ENCODE peak calls at places on chromosomes 16 and 17, in seven cellular contexts. One of them, this sample, is unnamed.
A peak's percentile ranks its signal among the peaks of the same experiment; 100 is the strongest.

GRCh38 chr17:78075545-78075944 is 53.0 kb downstream of the TMC6 start:
- DNase-seq in adrenal gland: no peak
- DNase-seq in A549: no peak
- DNase-seq in ovary: no peak
- DNase-seq in right lobe of liver: no peak
- DNase-seq in spleen: no peak
- DNase-seq in tibial nerve: no peak
- DNase-seq in this sample: no peak

GRCh38 chr16:52251495-52251894 is 295.4 kb downstream of the TOX3 start:
- DNase-seq in adrenal gland: no peak
- DNase-seq in A549: no peak
- DNase-seq in ovary: no peak
- DNase-seq in right lobe of liver: no peak
- DNase-seq in spleen: no peak
- DNase-seq in tibial nerve: no peak
- DNase-seq in this sample: no peak

GRCh38 chr17:61324540-61324868 is 75.1 kb upstream of the TBX2 start:
- DNase-seq in adrenal gland: peak; percentile 50
- DNase-seq in A549: peak; percentile 55
- DNase-seq in ovary: no peak
- DNase-seq in right lobe of liver: no peak
- DNase-seq in spleen: no peak
- DNase-seq in tibial nerve: no peak
- DNase-seq in this sample: no peak

GRCh38 chr16:2869502-2870064 is 11.6 kb upstream of the PRSS22 start:
- DNase-seq in adrenal gland: no peak
- DNase-seq in A549: no peak
- DNase-seq in ovary: no peak
- DNase-seq in right lobe of liver: no peak
- DNase-seq in spleen: peak; percentile 3
- DNase-seq in tibial nerve: no peak
- DNase-seq in this sample: no peak

GRCh38 chr17:78839173-78839761 is 1.3 kb downstream of the USP36 start:
- DNase-seq in adrenal gland: no peak
- DNase-seq in A549: no peak
- DNase-seq in ovary: no peak
- DNase-seq in right lobe of liver: no peak
- DNase-seq in spleen: no peak
- DNase-seq in tibial nerve: no peak
- DNase-seq in this sample: no peak

GRCh38 chr17:32564325-32564724 is 77.5 kb downstream of the CDK5R1 start:
- DNase-seq in adrenal gland: no peak
- DNase-seq in A549: no peak
- DNase-seq in ovary: no peak
- DNase-seq in right lobe of liver: no peak
- DNase-seq in spleen: no peak
- DNase-seq in tibial nerve: no peak
- DNase-seq in this sample: no peak

GRCh38 chr16:81718637-81719036 is 60.5 kb upstream of the PLCG2 start:
- DNase-seq in adrenal gland: no peak
- DNase-seq in A549: no peak
- DNase-seq in ovary: no peak
- DNase-seq in right lobe of liver: no peak
- DNase-seq in spleen: peak; percentile 66
- DNase-seq in tibial nerve: no peak
- DNase-seq in this sample: no peak

GRCh38 chr16:50653056-50653455 is 28.1 kb downstream of the SNX20 start:
- DNase-seq in adrenal gland: no peak
- DNase-seq in A549: no peak
- DNase-seq in ovary: no peak
- DNase-seq in right lobe of liver: no peak
- DNase-seq in spleen: no peak
- DNase-seq in tibial nerve: no peak
- DNase-seq in this sample: no peak

GRCh38 chr17:43734376-43734775 is 24.2 kb downstream of the SOST start:
- DNase-seq in adrenal gland: peak; percentile 59
- DNase-seq in A549: no peak
- DNase-seq in ovary: no peak
- DNase-seq in right lobe of liver: no peak
- DNase-seq in spleen: no peak
- DNase-seq in tibial nerve: no peak
- DNase-seq in this sample: no peak

GRCh38 chr17:4488989-4489595 is 9.6 kb upstream of the SPNS2 start:
- DNase-seq in adrenal gland: peak; percentile 67
- DNase-seq in A549: no peak
- DNase-seq in ovary: no peak
- DNase-seq in right lobe of liver: no peak
- DNase-seq in spleen: no peak
- DNase-seq in tibial nerve: no peak
- DNase-seq in this sample: no peak

GRCh38 chr16:22941970-22942501 is 128.1 kb downstream of the HS3ST2 start:
- DNase-seq in adrenal gland: no peak
- DNase-seq in A549: no peak
- DNase-seq in ovary: no peak
- DNase-seq in right lobe of liver: no peak
- DNase-seq in spleen: no peak
- DNase-seq in tibial nerve: no peak
- DNase-seq in this sample: no peak

GRCh38 chr17:16258916-16259315 is 41.9 kb downstream of the PIGL start:
- DNase-seq in adrenal gland: no peak
- DNase-seq in A549: no peak
- DNase-seq in ovary: no peak
- DNase-seq in right lobe of liver: no peak
- DNase-seq in spleen: no peak
- DNase-seq in tibial nerve: no peak
- DNase-seq in this sample: no peak

GRCh38 chr17:57869599-57870282 is 19.9 kb upstream of the MRPS23 start:
- DNase-seq in adrenal gland: peak; percentile 60
- DNase-seq in A549: peak; percentile 62
- DNase-seq in ovary: no peak
- DNase-seq in right lobe of liver: no peak
- DNase-seq in spleen: no peak
- DNase-seq in tibial nerve: no peak
- DNase-seq in this sample: no peak

GRCh38 chr17:76547183-76547641 is 7.4 kb downstream of the PRCD start:
- DNase-seq in adrenal gland: peak; percentile 64
- DNase-seq in A549: peak; percentile 74
- DNase-seq in ovary: peak; percentile 62
- DNase-seq in right lobe of liver: no peak
- DNase-seq in spleen: peak; percentile 80
- DNase-seq in tibial nerve: no peak
- DNase-seq in this sample: peak; percentile 57

GRCh38 chr16:1899641-1900451 is 18.4 kb downstream of the HS3ST6 start:
- DNase-seq in adrenal gland: no peak
- DNase-seq in A549: no peak
- DNase-seq in ovary: no peak
- DNase-seq in right lobe of liver: no peak
- DNase-seq in spleen: no peak
- DNase-seq in tibial nerve: no peak
- DNase-seq in this sample: no peak

GRCh38 chr16:19766554-19766884 is 48.4 kb downstream of the IQCK start:
- DNase-seq in adrenal gland: no peak
- DNase-seq in A549: no peak
- DNase-seq in ovary: no peak
- DNase-seq in right lobe of liver: no peak
- DNase-seq in spleen: no peak
- DNase-seq in tibial nerve: no peak
- DNase-seq in this sample: no peak

GRCh38 chr17:28865946-28866752 is 11.3 kb downstream of the ERAL1 start:
- DNase-seq in adrenal gland: no peak
- DNase-seq in A549: no peak
- DNase-seq in ovary: no peak
- DNase-seq in right lobe of liver: no peak
- DNase-seq in spleen: no peak
- DNase-seq in tibial nerve: no peak
- DNase-seq in this sample: peak; percentile 82

GRCh38 chr17:80455328-80455710 is 21.1 kb downstream of the NPTX1 start:
- DNase-seq in adrenal gland: peak; percentile 78
- DNase-seq in A549: no peak
- DNase-seq in ovary: no peak
- DNase-seq in right lobe of liver: no peak
- DNase-seq in spleen: no peak
- DNase-seq in tibial nerve: peak; percentile 26
- DNase-seq in this sample: peak; percentile 84

GRCh38 chr17:19260958-19261357 is 23.8 kb downstream of the EPN2 start:
- DNase-seq in adrenal gland: no peak
- DNase-seq in A549: peak; percentile 50
- DNase-seq in ovary: no peak
- DNase-seq in right lobe of liver: no peak
- DNase-seq in spleen: peak; percentile 20
- DNase-seq in tibial nerve: no peak
- DNase-seq in this sample: peak; percentile 55

GRCh38 chr16:12881182-12881581 is 20.2 kb upstream of the SHISA9 start:
- DNase-seq in adrenal gland: no peak
- DNase-seq in A549: peak; percentile 27
- DNase-seq in ovary: no peak
- DNase-seq in right lobe of liver: no peak
- DNase-seq in spleen: no peak
- DNase-seq in tibial nerve: no peak
- DNase-seq in this sample: no peak

GRCh38 chr17:1649116-1649843 is 386 bp downstream of the RILP start:
- DNase-seq in adrenal gland: peak; percentile 92
- DNase-seq in A549: peak; percentile 82
- DNase-seq in ovary: peak; percentile 92
- DNase-seq in right lobe of liver: no peak
- DNase-seq in spleen: peak; percentile 97
- DNase-seq in tibial nerve: peak; percentile 80
- DNase-seq in this sample: peak; percentile 93

GRCh38 chr16:22191966-22192260 is 14.2 kb upstream of the EEF2K start:
- DNase-seq in adrenal gland: peak; percentile 42
- DNase-seq in A549: no peak
- DNase-seq in ovary: peak; percentile 52
- DNase-seq in right lobe of liver: no peak
- DNase-seq in spleen: no peak
- DNase-seq in tibial nerve: no peak
- DNase-seq in this sample: peak; percentile 76

GRCh38 chr16:26727801-26728200 is 338.9 kb upstream of the C16orf82 start:
- DNase-seq in adrenal gland: no peak
- DNase-seq in A549: no peak
- DNase-seq in ovary: no peak
- DNase-seq in right lobe of liver: no peak
- DNase-seq in spleen: no peak
- DNase-seq in tibial nerve: no peak
- DNase-seq in this sample: no peak

DNA sequence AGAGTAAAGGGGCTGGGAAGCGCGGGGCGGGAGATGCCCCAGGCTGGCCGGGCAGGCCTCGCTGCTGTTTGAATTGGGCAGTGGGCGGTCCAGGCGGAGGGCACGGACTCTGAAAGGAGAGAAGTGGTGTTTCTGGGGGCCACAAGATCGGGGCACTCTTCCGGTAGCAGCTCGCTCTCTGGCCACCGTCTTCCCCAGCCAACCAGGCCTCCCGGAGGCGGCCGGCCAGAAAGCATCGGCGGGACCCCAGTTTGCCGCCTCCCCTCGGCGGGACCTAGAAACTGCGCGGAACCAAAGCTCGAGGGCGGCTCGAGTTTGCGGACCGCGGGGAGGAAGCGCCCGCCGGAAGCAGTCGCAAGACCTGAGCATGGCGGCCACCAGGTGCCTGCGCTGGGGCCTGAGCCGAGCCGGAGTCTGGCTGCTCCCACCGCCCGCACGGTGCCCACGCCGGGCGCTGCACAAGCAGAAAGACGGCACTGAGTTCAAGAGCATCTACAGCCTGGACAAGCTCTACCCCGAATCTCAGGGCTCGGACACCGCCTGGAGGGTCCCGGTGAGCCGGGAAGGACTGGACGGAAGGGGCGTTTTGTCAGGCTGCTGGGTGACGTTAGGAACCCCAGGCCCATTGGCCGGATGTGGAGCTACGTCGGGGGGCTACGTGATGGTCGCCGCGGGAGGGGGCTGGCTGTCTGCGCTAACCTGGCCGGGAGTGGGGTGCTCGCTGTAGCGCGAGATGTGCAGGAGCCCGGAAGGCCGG is at the start of gene MRPL58:
- DNase-seq in adrenal gland: peak; percentile 83
- DNase-seq in A549: peak; percentile 94
- DNase-seq in ovary: peak; percentile 90
- DNase-seq in right lobe of liver: peak; percentile 80
- DNase-seq in spleen: peak; percentile 96
- DNase-seq in tibial nerve: peak; percentile 53
- DNase-seq in this sample: peak; percentile 92
- TF ChIP-seq POLR2A in adrenal gland: peak; percentile 43
- TF ChIP-seq POLR2A in A549: peak; percentile 79
- TF ChIP-seq POLR2A in ovary: peak; percentile 36
- TF ChIP-seq POLR2A in right lobe of liver: peak; percentile 52
- TF ChIP-seq POLR2A in spleen: no peak
- TF ChIP-seq POLR2A in tibial nerve: peak; percentile 44
- TF ChIP-seq POLR2A in this sample: peak; percentile 77

GRCh38 chr16:21160276-21160675 is 1.8 kb downstream of the LDAF1 start:
- DNase-seq in adrenal gland: no peak
- DNase-seq in A549: no peak
- DNase-seq in ovary: no peak
- DNase-seq in right lobe of liver: no peak
- DNase-seq in spleen: no peak
- DNase-seq in tibial nerve: no peak
- DNase-seq in this sample: no peak

GRCh38 chr16:21157632-21158031 is 842 bp upstream of the LDAF1 start:
- DNase-seq in adrenal gland: no peak
- DNase-seq in A549: no peak
- DNase-seq in ovary: no peak
- DNase-seq in right lobe of liver: no peak
- DNase-seq in spleen: no peak
- DNase-seq in tibial nerve: no peak
- DNase-seq in this sample: no peak

GRCh38 chr16:21159281-21159951 is 942 bp downstream of the LDAF1 start:
- DNase-seq in adrenal gland: peak; percentile 13
- DNase-seq in A549: no peak
- DNase-seq in ovary: peak; percentile 61
- DNase-seq in right lobe of liver: no peak
- DNase-seq in spleen: peak; percentile 84
- DNase-seq in tibial nerve: no peak
- DNase-seq in this sample: peak; percentile 31

GRCh38 chr16:21156767-21157467 is 1.6 kb upstream of the LDAF1 start:
- DNase-seq in adrenal gland: peak; percentile 37
- DNase-seq in A549: peak; percentile 78
- DNase-seq in ovary: peak; percentile 39
- DNase-seq in right lobe of liver: peak; percentile 46
- DNase-seq in spleen: no peak
- DNase-seq in tibial nerve: no peak
- DNase-seq in this sample: peak; percentile 67

GRCh38 chr16:21158208-21159110 is at the start of gene LDAF1:
- DNase-seq in adrenal gland: peak; percentile 86
- DNase-seq in A549: peak; percentile 64
- DNase-seq in ovary: peak; percentile 90
- DNase-seq in right lobe of liver: peak; percentile 74
- DNase-seq in spleen: peak; percentile 97
- DNase-seq in tibial nerve: peak; percentile 66
- DNase-seq in this sample: peak; percentile 76
- TF ChIP-seq POLR2A in adrenal gland: peak; percentile 33
- TF ChIP-seq POLR2A in A549: no peak
- TF ChIP-seq POLR2A in ovary: no peak
- TF ChIP-seq POLR2A in right lobe of liver: no peak
- TF ChIP-seq POLR2A in spleen: no peak
- TF ChIP-seq POLR2A in tibial nerve: peak; percentile 41
- TF ChIP-seq POLR2A in this sample: peak; percentile 28

GRCh38 chr17:82905130-82905529 is 65.3 kb upstream of the ZNF750 start:
- DNase-seq in adrenal gland: no peak
- DNase-seq in A549: no peak
- DNase-seq in ovary: no peak
- DNase-seq in right lobe of liver: no peak
- DNase-seq in spleen: no peak
- DNase-seq in tibial nerve: no peak
- DNase-seq in this sample: no peak
- TF ChIP-seq POLR2A in adrenal gland: no peak
- TF ChIP-seq POLR2A in A549: no peak
- TF ChIP-seq POLR2A in ovary: no peak
- TF ChIP-seq POLR2A in right lobe of liver: no peak
- TF ChIP-seq POLR2A in spleen: no peak
- TF ChIP-seq POLR2A in tibial nerve: no peak
- TF ChIP-seq POLR2A in this sample: no peak

GRCh38 chr17:10058924-10059683 is 139.3 kb downstream of the GAS7 start:
- DNase-seq in adrenal gland: no peak
- DNase-seq in A549: no peak
- DNase-seq in ovary: no peak
- DNase-seq in right lobe of liver: no peak
- DNase-seq in spleen: no peak
- DNase-seq in tibial nerve: no peak
- DNase-seq in this sample: no peak
- TF ChIP-seq POLR2A in adrenal gland: no peak
- TF ChIP-seq POLR2A in A549: no peak
- TF ChIP-seq POLR2A in ovary: no peak
- TF ChIP-seq POLR2A in right lobe of liver: no peak
- TF ChIP-seq POLR2A in spleen: no peak
- TF ChIP-seq POLR2A in tibial nerve: no peak
- TF ChIP-seq POLR2A in this sample: no peak

This sample was measured in erythroblast.